ENCODE peak calls at places on chromosomes 3 and 15, in four cellular contexts. N, Z, B and S are unnamed samples.

GRCh38 chr15:58492661-58493397 is 61.0 kb downstream of the LIPC start:
- DNase-seq in Z (no peak), N (no peak), B (no peak), S (no peak)

GRCh38 chr3:177525987-177526712 is 328.9 kb upstream of the TBL1XR1 start:
- DNase-seq in B (no peak), N (no peak), Z (peak), S (no peak)

GRCh38 chr3:138112362-138112761 is 3.0 kb downstream of the DZIP1L start:
- DNase-seq in N (no peak), B (no peak), Z (no peak), S (no peak)

GRCh38 chr3:151926956-151927355 is 53.5 kb downstream of the SUCNR1 start:
- DNase-seq in B (no peak), N (no peak), Z (peak), S (peak)

GRCh38 chr15:69712999-69713398 is 260.4 kb downstream of the RPLP1 start:
- DNase-seq in B (no peak), N (no peak), Z (no peak), S (no peak)

GRCh38 chr3:197270558-197271317 is 27.7 kb downstream of the DLG1 start:
- DNase-seq in B (no peak), N (no peak), Z (no peak), S (no peak)

GRCh38 chr3:107428051-107428858 is 51.0 kb downstream of the CCDC54 start:
- DNase-seq in N (no peak), B (no peak), Z (no peak), S (no peak)

GRCh38 chr3:44648564-44649229 is at the start of gene ZNF35:
- DNase-seq in B (peak), N (no peak), Z (peak), S (peak)

GRCh38 chr3:120615863-120616599 is 19.9 kb downstream of the NDUFB4 start:
- DNase-seq in Z (peak), B (no peak), N (no peak), S (peak)

GRCh38 chr3:17038900-17039545 is 154.3 kb downstream of the PLCL2 start:
- DNase-seq in Z (peak), B (no peak), N (no peak), S (no peak)

GRCh38 chr15:31277335-31278055 is 49.1 kb upstream of the KLF13 start:
- DNase-seq in N (no peak), B (no peak), Z (no peak), S (no peak)